ENCODE peak calls at places on chromosomes 5 and 9, in seven cellular contexts. Y, E, X, D, A, F and U are unnamed samples.

GRCh38 chr5:95446560-95447221 is 55.5 kb downstream of the FAM81B start:
- DNase-seq in A (peak; percentile 84), E (peak; percentile 28), F (peak; percentile 23), D (no peak), X (no peak), Y (peak; percentile 7), U (no peak)

GRCh38 chr5:33409435-33410146 is 31.2 kb upstream of the TARS1 start:
- DNase-seq in F (peak; percentile 81), X (no peak), A (no peak), D (no peak), Y (peak; percentile 83), E (no peak), U (no peak)

GRCh38 chr9:96398582-96399334 is 15.2 kb upstream of the SLC35D2 start:
- DNase-seq in D (no peak), X (no peak), F (peak; percentile 37), Y (no peak), A (no peak), E (peak; percentile 44), U (no peak)

GRCh38 chr5:180670586-180671359 is 21.4 kb upstream of the FLT4 start:
- DNase-seq in F (peak; percentile 19), E (peak; percentile 67), Y (peak; percentile 37), A (peak; percentile 82), D (no peak), X (peak; percentile 60), U (peak; percentile 39)

GRCh38 chr5:143860211-143860610 is 48.2 kb downstream of the HMHB1 start:
- DNase-seq in E (peak; percentile 28), F (no peak), D (no peak), A (peak; percentile 18), X (no peak), Y (no peak), U (no peak)

GRCh38 chr9:93064392-93065124 is 6.1 kb downstream of the SUSD3 start:
- DNase-seq in D (no peak), F (no peak), A (no peak), E (peak; percentile 63), X (no peak), Y (no peak), U (no peak)

GRCh38 chr5:136006767-136007251 is 22.0 kb upstream of the TGFBI start:
- DNase-seq in X (no peak), E (peak; percentile 67), Y (peak; percentile 97), A (peak; percentile 13), F (peak; percentile 91), D (no peak), U (no peak)

GRCh38 chr9:4009006-4009511 is 290.8 kb downstream of the GLIS3 start:
- DNase-seq in D (no peak), Y (peak; percentile 81), X (no peak), A (no peak), F (no peak), E (no peak), U (no peak)

GRCh38 chr5:99445805-99446204 is 517.0 kb upstream of the CHD1 start:
- DNase-seq in E (no peak), Y (no peak), D (no peak), A (no peak), F (no peak), X (no peak), U (no peak)

GRCh38 chr9:4226331-4227250 is 73.3 kb downstream of the GLIS3 start:
- DNase-seq in E (peak; percentile 47), D (no peak), Y (peak; percentile 16), F (peak; percentile 33), A (peak; percentile 26), X (peak; percentile 33), U (no peak)

GRCh38 chr5:116289276-116289675 is 204.5 kb downstream of the COMMD10 start:
- DNase-seq in E (peak; percentile 65), F (no peak), D (peak; percentile 31), X (peak; percentile 64), Y (no peak), A (no peak), U (no peak)
- H4K8ac ChIP-seq in E (no peak overlapping the region), F (no peak overlapping the region), D (no peak overlapping the region), X (no peak overlapping the region), Y (no peak overlapping the region), A (no peak overlapping the region), U (no peak overlapping the region)

DNA sequence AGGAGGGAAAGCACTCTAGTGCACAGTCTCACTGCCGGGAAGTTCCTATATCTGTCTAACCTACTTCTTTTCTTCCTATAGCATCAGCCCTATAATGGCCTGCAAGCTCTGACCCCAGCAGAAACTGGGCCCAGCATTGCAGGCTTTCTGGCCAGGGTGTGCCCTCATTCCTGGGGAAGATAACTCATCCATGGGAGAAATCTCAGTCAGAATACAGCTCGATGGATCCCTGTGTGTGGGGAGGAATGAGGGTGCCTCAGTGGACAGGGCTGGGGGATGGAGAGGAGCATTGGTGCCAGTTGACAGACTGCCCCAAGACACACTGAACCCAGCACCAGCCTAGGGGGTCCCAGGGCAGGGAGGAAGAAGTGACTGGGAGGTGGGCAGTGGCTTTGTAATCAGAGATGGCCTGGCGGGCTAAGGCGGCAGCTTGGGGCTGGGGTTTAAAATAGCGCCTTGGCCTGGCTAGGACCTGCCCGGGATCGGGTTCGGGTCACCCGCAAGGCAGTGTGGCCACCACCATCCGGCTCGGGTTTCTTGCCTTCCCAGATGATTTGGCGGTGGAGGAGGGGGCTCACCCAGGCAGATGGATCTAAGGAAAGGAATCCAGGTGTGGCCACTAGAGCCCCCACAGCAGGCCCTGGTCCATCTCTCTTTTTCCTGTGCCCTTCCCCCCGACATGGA is 7.6 kb upstream of the CXXC5 start:
- DNase-seq in X (peak; percentile 45), Y (no peak), F (no peak), A (no peak), E (no peak), D (no peak), U (no peak)
- H2BK5ac ChIP-seq in X (no peak overlapping the region), Y (no peak overlapping the region), F (no peak overlapping the region), A (no peak overlapping the region), E (no peak overlapping the region), D (peak overlapping the region; percentile 76), U (no peak overlapping the region)

DNA sequence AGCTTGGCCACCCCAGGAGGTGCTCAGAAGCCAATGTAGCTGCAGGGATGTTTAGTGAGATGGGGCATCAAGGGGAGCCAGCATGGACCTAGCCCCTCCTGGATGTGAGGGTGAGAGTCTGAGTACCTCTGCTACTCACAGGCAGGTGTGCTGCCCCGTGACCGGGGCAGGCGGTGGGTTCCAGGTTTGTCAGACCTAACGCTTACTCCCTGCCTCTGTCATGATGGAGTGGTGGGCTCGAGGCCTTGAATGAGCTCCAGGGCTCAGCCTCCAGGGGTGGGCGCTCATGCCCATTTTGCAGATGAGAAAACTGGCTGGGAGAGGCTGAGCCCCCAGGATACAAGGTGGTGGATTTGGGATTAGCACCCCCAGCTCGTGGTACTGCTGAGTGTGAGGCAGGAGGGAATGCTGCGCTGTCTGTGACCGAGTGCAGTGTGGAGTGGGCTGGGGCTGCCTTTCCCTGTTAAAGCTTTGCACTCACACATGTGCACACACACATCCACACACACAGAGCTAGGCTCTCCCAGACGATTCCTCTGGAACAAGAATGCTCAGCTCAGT is 1.5 kb downstream of the RXRA start:
- DNase-seq in D (no peak), Y (no peak), A (peak; percentile 27), F (peak; percentile 41), X (no peak), E (no peak), U (no peak)
- H3K9ac ChIP-seq in D (no peak overlapping the region), Y (peak overlapping the region; percentile 75), A (peak overlapping the region; percentile 11), F (peak overlapping the region; percentile 92), X (no peak overlapping the region), E (peak overlapping the region; percentile 74), U (peak overlapping the region; percentile 78)

GRCh38 chr5:58887721-58888409 is 305.0 kb downstream of the RAB3C start:
- DNase-seq in X (no peak), F (peak; percentile 21), E (peak; percentile 23), A (no peak), Y (peak; percentile 11), D (no peak), U (no peak)

GRCh38 chr5:58885265-58885664 is 302.4 kb downstream of the RAB3C start:
- DNase-seq in A (no peak), F (no peak), X (no peak), D (no peak), Y (no peak), E (no peak), U (peak; percentile 4)

GRCh38 chr5:58890265-58890664 is 307.4 kb downstream of the RAB3C start:
- DNase-seq in X (no peak), E (no peak), Y (no peak), D (no peak), A (no peak), F (no peak), U (no peak)

GRCh38 chr5:58887311-58887710 is 304.4 kb downstream of the RAB3C start:
- DNase-seq in F (no peak), D (no peak), E (no peak), A (no peak), Y (no peak), X (no peak), U (no peak)

GRCh38 chr5:58886315-58887207 is 303.7 kb downstream of the RAB3C start:
- DNase-seq in F (peak; percentile 66), Y (peak; percentile 57), X (peak; percentile 86), E (peak; percentile 82), A (peak; percentile 85), D (peak; percentile 57), U (peak; percentile 57)
- H4K8ac ChIP-seq in F (peak overlapping the region; percentile 5), Y (peak overlapping the region; percentile 41), X (no peak overlapping the region), E (no peak overlapping the region), A (no peak overlapping the region), D (no peak overlapping the region), U (no peak overlapping the region)

DNA sequence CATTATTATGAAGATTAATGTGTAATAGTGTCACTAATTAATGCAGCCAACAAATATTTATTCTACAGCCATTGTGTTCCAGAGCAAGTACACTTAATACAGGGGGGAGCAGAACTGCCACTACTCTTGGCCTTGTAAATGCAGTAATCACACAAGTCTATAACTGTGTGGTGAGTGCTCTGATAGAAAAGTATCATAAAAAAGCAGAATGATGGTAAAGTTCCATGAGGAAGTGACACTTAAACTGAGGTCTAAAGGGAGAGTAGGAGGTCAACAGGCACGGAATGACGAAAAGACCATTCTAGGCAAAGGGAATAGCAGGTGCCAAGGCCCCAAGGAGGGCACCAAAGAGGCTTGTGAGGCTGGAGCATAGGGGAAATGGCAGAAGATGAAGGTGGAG is 142.9 kb downstream of the OSTF1 start:
- DNase-seq in D (no peak), A (no peak), X (no peak), Y (no peak), E (no peak), F (no peak), U (no peak)
- H2BK5ac ChIP-seq in D (no peak overlapping the region), A (no peak overlapping the region), X (no peak overlapping the region), Y (no peak overlapping the region), E (no peak overlapping the region), F (no peak overlapping the region), U (no peak overlapping the region)